ENCODE peak calls at places on chromosomes 16 and 17, in four cellular contexts. One of them, this sample, is unnamed. For H3K9me1, the result is how much of the 10 kb centered on the place peaks cover.

GRCh38 chr16:5393070-5393469 is 295.5 kb upstream of the EEF2KMT start:
- DNase-seq in IMR-90: no peak
- DNase-seq in K562: no peak
- DNase-seq in endothelial cell of umbilical vein: no peak
- DNase-seq in this sample: no peak

GRCh38 chr17:65438708-65439294 is 122.6 kb downstream of the AXIN2 start:
- DNase-seq in K562: no peak
- DNase-seq in endothelial cell of umbilical vein: no peak
- DNase-seq in IMR-90: peak
- DNase-seq in this sample: no peak

GRCh38 chr16:4682084-4682581 is 11.2 kb upstream of the NUDT16L1 start:
- DNase-seq in K562: no peak
- DNase-seq in endothelial cell of umbilical vein: no peak
- DNase-seq in IMR-90: no peak
- DNase-seq in this sample: no peak

GRCh38 chr16:81451753-81452680 is 7.4 kb downstream of the CMIP start:
- DNase-seq in IMR-90: peak
- DNase-seq in K562: peak
- DNase-seq in endothelial cell of umbilical vein: no peak
- DNase-seq in this sample: no peak

GRCh38 chr17:59267776-59268175 is 47.5 kb downstream of the GDPD1 start:
- DNase-seq in IMR-90: no peak
- DNase-seq in endothelial cell of umbilical vein: no peak
- DNase-seq in K562: no peak
- DNase-seq in this sample: no peak

GRCh38 chr16:52095466-52095865 is 451.5 kb downstream of the TOX3 start:
- DNase-seq in endothelial cell of umbilical vein: no peak
- DNase-seq in IMR-90: no peak
- DNase-seq in K562: no peak
- DNase-seq in this sample: no peak

GRCh38 chr16:84823926-84824325 is 4.1 kb downstream of the CRISPLD2 start:
- DNase-seq in IMR-90: no peak
- DNase-seq in K562: no peak
- DNase-seq in endothelial cell of umbilical vein: no peak
- DNase-seq in this sample: no peak

GRCh38 chr17:73291260-73291801 is 20.5 kb downstream of the CDC42EP4 start:
- DNase-seq in IMR-90: peak
- DNase-seq in K562: peak
- DNase-seq in endothelial cell of umbilical vein: peak
- DNase-seq in this sample: no peak

GRCh38 chr16:47873434-47873833 is 282.4 kb downstream of the ABCC12 start:
- DNase-seq in endothelial cell of umbilical vein: no peak
- DNase-seq in IMR-90: no peak
- DNase-seq in K562: peak
- DNase-seq in this sample: no peak

GRCh38 chr17:59501690-59502089 is 63.7 kb upstream of the DHX40 start:
- DNase-seq in K562: no peak
- DNase-seq in endothelial cell of umbilical vein: no peak
- DNase-seq in IMR-90: no peak
- DNase-seq in this sample: no peak

GRCh38 chr16:30028438-30029093 is 2.5 kb downstream of the TLCD3B start:
- DNase-seq in endothelial cell of umbilical vein: no peak
- DNase-seq in K562: peak
- DNase-seq in IMR-90: no peak
- DNase-seq in this sample: no peak

GRCh38 chr17:34045990-34046389 is 209.1 kb upstream of the CCL2 start:
- DNase-seq in IMR-90: no peak
- DNase-seq in endothelial cell of umbilical vein: no peak
- DNase-seq in K562: no peak
- DNase-seq in this sample: no peak

GRCh38 chr16:86383488-86384262 is 126.7 kb upstream of the FOXF1 start:
- DNase-seq in IMR-90: peak
- DNase-seq in K562: peak
- DNase-seq in endothelial cell of umbilical vein: no peak
- DNase-seq in this sample: no peak

GRCh38 chr16:56279132-56279531 is 87.8 kb downstream of the GNAO1 start:
- DNase-seq in endothelial cell of umbilical vein: no peak
- DNase-seq in K562: peak
- DNase-seq in IMR-90: no peak
- DNase-seq in this sample: no peak

GRCh38 chr16:58002936-58003335 is 1.7 kb downstream of the USB1 start:
- DNase-seq in K562: no peak
- DNase-seq in endothelial cell of umbilical vein: no peak
- DNase-seq in IMR-90: no peak
- DNase-seq in this sample: no peak

GRCh38 chr16:17367034-17367433 is 103.7 kb downstream of the XYLT1 start:
- DNase-seq in K562: no peak
- DNase-seq in IMR-90: no peak
- DNase-seq in endothelial cell of umbilical vein: no peak
- DNase-seq in this sample: no peak

GRCh38 chr17:28744104-28744801 is 442 bp downstream of the TRAF4 start:
- DNase-seq in IMR-90: peak
- DNase-seq in K562: peak
- DNase-seq in endothelial cell of umbilical vein: peak
- DNase-seq in this sample: no peak

GRCh38 chr17:869067-869466 is 86.9 kb downstream of the MRM3 start:
- DNase-seq in endothelial cell of umbilical vein: no peak
- DNase-seq in IMR-90: peak
- DNase-seq in K562: no peak
- DNase-seq in this sample: no peak

GRCh38 chr16:12099451-12100123 is 123.1 kb downstream of the SNX29 start:
- DNase-seq in IMR-90: no peak
- DNase-seq in K562: no peak
- DNase-seq in endothelial cell of umbilical vein: no peak
- DNase-seq in this sample: no peak

GRCh38 chr16:14409563-14409962 is 220.5 kb downstream of the PARN start:
- DNase-seq in endothelial cell of umbilical vein: no peak
- DNase-seq in IMR-90: peak
- DNase-seq in K562: no peak
- DNase-seq in this sample: no peak

GRCh38 chr17:62093188-62094155 is 28.4 kb upstream of the MED13 start:
- DNase-seq in K562: no peak
- DNase-seq in endothelial cell of umbilical vein: peak
- DNase-seq in IMR-90: peak
- DNase-seq in this sample: peak

GRCh38 chr16:80121522-80121909 is 419.3 kb upstream of the DYNLRB2 start:
- DNase-seq in IMR-90: no peak
- DNase-seq in endothelial cell of umbilical vein: no peak
- DNase-seq in K562: no peak
- DNase-seq in this sample: no peak

GRCh38 chr17:59620518-59621259 is 994 bp downstream of the CLTC start:
- DNase-seq in endothelial cell of umbilical vein: peak
- DNase-seq in IMR-90: no peak
- DNase-seq in K562: peak
- DNase-seq in this sample: no peak

GRCh38 chr17:4234406-4234805 is 29.4 kb downstream of the ANKFY1 start:
- DNase-seq in endothelial cell of umbilical vein: no peak
- DNase-seq in K562: no peak
- DNase-seq in IMR-90: peak
- DNase-seq in this sample: no peak

GRCh38 chr16:85894266-85894665 is 4.7 kb upstream of the IRF8 start:
- DNase-seq in endothelial cell of umbilical vein: no peak
- DNase-seq in K562: no peak
- DNase-seq in IMR-90: no peak
- DNase-seq in this sample: no peak

GRCh38 chr16:26317885-26318284 is 626.1 kb downstream of the HS3ST4 start:
- DNase-seq in IMR-90: no peak
- DNase-seq in endothelial cell of umbilical vein: no peak
- DNase-seq in K562: no peak
- DNase-seq in this sample: no peak

GRCh38 chr16:88650749-88651275 is at the start of gene CYBA:
- DNase-seq in K562: peak
- DNase-seq in endothelial cell of umbilical vein: peak
- DNase-seq in IMR-90: peak
- DNase-seq in this sample: no peak

GRCh38 chr16:51326131-51326856 is 175.2 kb upstream of the SALL1 start:
- DNase-seq in K562: peak
- DNase-seq in IMR-90: peak
- DNase-seq in endothelial cell of umbilical vein: no peak
- DNase-seq in this sample: peak

GRCh38 chr17:35907691-35908090 is 22.9 kb downstream of the RDM1 start:
- DNase-seq in K562: no peak
- DNase-seq in IMR-90: no peak
- DNase-seq in endothelial cell of umbilical vein: no peak
- DNase-seq in this sample: no peak

GRCh38 chr16:86391987-86392386 is 118.3 kb upstream of the FOXF1 start:
- DNase-seq in K562: no peak
- DNase-seq in IMR-90: peak
- DNase-seq in endothelial cell of umbilical vein: peak
- DNase-seq in this sample: no peak

DNA sequence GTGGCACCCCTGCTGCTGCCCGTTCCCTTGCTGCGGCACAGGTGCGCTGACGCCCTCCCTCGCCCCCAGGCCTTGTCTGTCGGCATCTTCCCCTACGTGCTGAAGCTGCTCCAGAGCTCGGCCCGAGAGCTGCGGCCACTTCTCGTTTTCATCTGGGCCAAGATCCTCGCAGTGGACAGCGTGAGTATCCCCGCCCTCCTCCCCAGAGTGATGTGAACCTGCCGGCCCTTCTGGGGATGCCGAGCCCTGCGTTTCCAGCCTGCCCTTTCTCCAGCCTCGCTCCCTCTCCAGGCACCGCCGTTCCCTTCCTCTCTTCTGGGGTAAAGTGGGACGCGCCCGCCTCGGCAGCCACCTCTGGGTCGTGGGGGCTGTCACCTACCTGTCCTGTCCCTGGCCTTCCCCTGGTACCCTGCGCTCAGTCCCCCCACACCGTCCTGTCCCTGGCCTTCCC is 133.9 kb upstream of the CHMP6 start:
- DNase-seq in endothelial cell of umbilical vein: no peak
- DNase-seq in K562: no peak
- DNase-seq in IMR-90: no peak
- DNase-seq in this sample: no peak
- H3K9me1 ChIP-seq in endothelial cell of umbilical vein: under half
- H3K9me1 ChIP-seq in K562: under half
- H3K9me1 ChIP-seq in IMR-90: half or more
- H3K9me1 ChIP-seq in this sample: under half

DNA sequence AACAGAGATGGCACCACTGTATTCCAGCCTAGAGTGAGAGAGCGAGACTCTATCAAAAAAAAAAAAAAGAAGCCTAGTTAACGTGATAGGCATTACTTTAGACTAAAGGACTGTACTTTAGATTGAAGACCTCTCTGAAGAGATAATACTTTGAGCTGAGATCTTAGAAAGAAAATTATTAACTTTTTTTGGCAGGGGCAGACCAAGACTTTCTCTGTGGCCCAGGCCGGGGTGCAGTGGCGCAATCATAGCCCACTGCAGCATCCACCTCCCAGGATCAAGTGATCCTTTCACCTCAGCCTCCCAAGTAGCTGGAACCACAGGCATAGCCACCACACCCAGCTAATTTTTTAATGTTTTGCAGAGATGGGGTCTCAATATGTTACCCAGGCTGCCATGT is 75.7 kb upstream of the TNRC6A start:
- DNase-seq in IMR-90: no peak
- DNase-seq in K562: no peak
- DNase-seq in endothelial cell of umbilical vein: no peak
- DNase-seq in this sample: no peak
- H3K9me1 ChIP-seq in IMR-90: under half
- H3K9me1 ChIP-seq in K562: under half
- H3K9me1 ChIP-seq in endothelial cell of umbilical vein: under half
- H3K9me1 ChIP-seq in this sample: under half

DNA sequence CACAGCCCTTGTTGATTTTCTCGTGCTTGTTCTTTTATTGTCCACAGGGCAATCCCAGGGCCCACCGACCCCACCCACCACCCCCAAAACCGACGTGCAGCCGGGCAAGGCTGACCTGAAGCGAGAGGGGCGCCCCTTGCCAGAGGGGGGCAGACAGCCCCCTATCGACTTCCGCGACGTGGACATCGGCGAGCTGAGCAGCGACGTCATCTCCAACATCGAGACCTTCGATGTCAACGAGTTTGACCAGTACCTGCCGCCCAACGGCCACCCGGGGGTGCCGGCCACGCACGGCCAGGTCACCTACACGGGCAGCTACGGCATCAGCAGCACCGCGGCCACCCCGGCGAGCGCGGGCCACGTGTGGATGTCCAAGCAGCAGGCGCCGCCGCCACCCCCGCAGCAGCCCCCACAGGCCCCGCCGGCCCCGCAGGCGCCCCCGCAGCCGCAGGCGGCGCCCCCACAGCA is 2.7 kb downstream of the SOX9 start:
- DNase-seq in endothelial cell of umbilical vein: no peak
- DNase-seq in IMR-90: no peak
- DNase-seq in K562: no peak
- DNase-seq in this sample: no peak
- H3K9me1 ChIP-seq in endothelial cell of umbilical vein: under half
- H3K9me1 ChIP-seq in IMR-90: under half
- H3K9me1 ChIP-seq in K562: under half
- H3K9me1 ChIP-seq in this sample: under half

GRCh38 chr17:75160211-75160610 is 5.9 kb upstream of the JPT1 start:
- DNase-seq in IMR-90: no peak
- DNase-seq in endothelial cell of umbilical vein: no peak
- DNase-seq in K562: no peak
- DNase-seq in this sample: no peak
- H3K9me1 ChIP-seq in IMR-90: under half
- H3K9me1 ChIP-seq in endothelial cell of umbilical vein: under half
- H3K9me1 ChIP-seq in K562: under half
- H3K9me1 ChIP-seq in this sample: under half

GRCh38 chr17:52105601-52106000 is 52.9 kb downstream of the CA10 start:
- DNase-seq in IMR-90: no peak
- DNase-seq in K562: no peak
- DNase-seq in endothelial cell of umbilical vein: no peak
- DNase-seq in this sample: no peak
- H3K9me1 ChIP-seq in IMR-90: under half
- H3K9me1 ChIP-seq in K562: under half
- H3K9me1 ChIP-seq in endothelial cell of umbilical vein: under half
- H3K9me1 ChIP-seq in this sample: under half

This sample was measured in keratinocyte.